ENCODE peak calls at places on chromosomes 3 and 15, in seven cellular contexts. M is AG08396; A is foreskin keratinocyte; Q is activated naive CD4-positive, alpha-beta T cell; B is activated CD4-positive, alpha-beta T cell treated with anti-CD3 and anti-CD28 coated beads, Interleukin-2, amount 10 ng/mL, durations not matched to agents 7 days and 5 days; C is pons; T is EL. W is an unnamed sample.

GRCh38 chr15:32909431-32909830 is 191.6 kb downstream of the GREM1 start:
- DNase-seq in M (no peak), A (no peak), Q (no peak), B (no peak), C (no peak), T (peak; percentile 69), W (no peak)

GRCh38 chr3:14921811-14922705 is 25.3 kb upstream of the NR2C2 start:
- DNase-seq in M (no peak), A (no peak), Q (no peak), B (no peak), C (no peak), T (peak; percentile 21), W (no peak)

GRCh38 chr15:73232771-73233170 is 136.0 kb downstream of the HCN4 start:
- DNase-seq in M (no peak), A (no peak), Q (no peak), B (no peak), C (no peak), T (no peak), W (no peak)

GRCh38 chr15:72193781-72194396 is 3.7 kb downstream of the GRAMD2A start:
- DNase-seq in M (no peak), A (no peak), Q (no peak), B (no peak), C (no peak), T (no peak), W (no peak)

GRCh38 chr3:152128356-152128755 is 140.4 kb upstream of the MBNL1 start:
- DNase-seq in M (no peak), A (no peak), Q (no peak), B (no peak), C (no peak), T (peak; percentile 10), W (no peak)

GRCh38 chr15:88572030-88572333 is 25.5 kb upstream of the DET1 start:
- DNase-seq in M (no peak), A (no peak), Q (no peak), B (no peak), C (no peak), T (no peak), W (no peak)

GRCh38 chr15:99421172-99421656 is 144.6 kb upstream of the MEF2A start:
- DNase-seq in M (no peak), A (no peak), Q (peak; percentile 63), B (peak; percentile 74), C (no peak), T (no peak), W (no peak)

GRCh38 chr3:39752019-39752637 is 57.3 kb upstream of the MYRIP start:
- DNase-seq in M (no peak), A (no peak), Q (no peak), B (no peak), C (no peak), T (no peak), W (no peak)

GRCh38 chr15:93278006-93278405 is 189.0 kb upstream of the RGMA start:
- DNase-seq in M (no peak), A (no peak), Q (no peak), B (no peak), C (no peak), T (no peak), W (no peak)

GRCh38 chr15:89776274-89777072 is at the start of gene MESP2:
- DNase-seq in M (peak; percentile 94), A (no peak), Q (peak; percentile 5), B (peak; percentile 54), C (peak; percentile 50), T (peak; percentile 85), W (no peak)

GRCh38 chr3:187744169-187745151 is 808 bp downstream of the BCL6 start:
- DNase-seq in M (peak; percentile 31), A (no peak), Q (peak; percentile 51), B (peak; percentile 56), C (peak; percentile 70), T (peak; percentile 58), W (no peak)

W was measured in Jurkat, Clone E6-1.